ENCODE peak calls at places on chromosomes 12 and 14, in eight cellular contexts. H is sigmoid colon, U is breast epithelium, X is HCT116, A is prostate gland, S is GM23338, K is stomach, P is suprapubic skin. G is an unnamed sample.

GRCh38 chr12:26874501-26875296 is 41.7 kb upstream of the ITPR2 start:
- DNase-seq in X (no peak), K (no peak), A (no peak), U (no peak), P (no peak), S (no peak), H (no peak), G (peak)

GRCh38 chr12:12015073-12015685 is 55.6 kb upstream of the BCL2L14 start:
- DNase-seq in S (no peak), A (no peak), U (no peak), P (no peak), K (no peak), X (no peak), H (no peak), G (no peak)

GRCh38 chr12:56479625-56480024 is 8.3 kb downstream of the GLS2 start:
- DNase-seq in A (no peak), S (no peak), P (no peak), H (no peak), U (no peak), K (no peak), X (no peak), G (no peak)

GRCh38 chr14:79576434-79576833 is 634.9 kb downstream of the DIO2 start:
- DNase-seq in S (no peak), H (no peak), P (no peak), U (no peak), A (no peak), X (no peak), K (no peak), G (no peak)

GRCh38 chr12:122836027-122836921 is 1.0 kb downstream of the HIP1R start:
- DNase-seq in U (no peak), H (peak), X (no peak), P (peak), K (peak), S (peak), A (peak), G (peak)

GRCh38 chr14:65333926-65334687 is 78.4 kb upstream of the FUT8 start:
- DNase-seq in X (no peak), H (peak), U (peak), P (no peak), K (no peak), S (peak), A (no peak), G (no peak)

GRCh38 chr12:107110519-107110859 is 17.1 kb upstream of the CRY1 start:
- DNase-seq in H (no peak), U (no peak), X (no peak), S (no peak), P (no peak), K (no peak), A (no peak), G (no peak)

GRCh38 chr12:13250416-13250815 is 53.9 kb downstream of the EMP1 start:
- DNase-seq in A (no peak), X (peak), K (no peak), S (no peak), H (no peak), P (no peak), U (no peak), G (no peak)

GRCh38 chr12:57006809-57007475 is 596 bp upstream of the ZBTB39 start:
- DNase-seq in A (no peak), S (no peak), H (no peak), K (no peak), U (no peak), X (no peak), P (no peak), G (peak)

GRCh38 chr12:121089813-121090430 is 42.8 kb upstream of the P2RX7 start:
- DNase-seq in U (no peak), A (no peak), H (no peak), X (no peak), S (no peak), P (no peak), K (no peak), G (no peak)

GRCh38 chr12:49868952-49869815 is 26.3 kb upstream of the BCDIN3D start:
- DNase-seq in A (peak), K (peak), H (peak), U (peak), X (no peak), P (no peak), S (no peak), G (no peak)

GRCh38 chr12:99984271-99985128 is at the start of gene ANKS1B:
- DNase-seq in P (peak), K (peak), A (peak), S (peak), X (no peak), H (peak), U (peak), G (no peak)

GRCh38 chr12:26853303-26854027 is 20.5 kb upstream of the ITPR2 start:
- DNase-seq in A (peak), S (peak), P (peak), X (no peak), K (peak), U (peak), H (peak), G (peak)

GRCh38 chr12:86772688-86773087 is 516.5 kb upstream of the MGAT4C start:
- DNase-seq in X (no peak), H (no peak), U (no peak), S (no peak), K (no peak), P (no peak), A (no peak), G (no peak)

GRCh38 chr12:78167510-78167909 is 336.8 kb downstream of the NAV3 start:
- DNase-seq in K (no peak), U (no peak), P (no peak), H (no peak), S (no peak), X (no peak), A (no peak), G (no peak)

GRCh38 chr12:88371416-88372183 is 208.7 kb downstream of the KITLG start:
- DNase-seq in X (no peak), P (peak), U (no peak), A (no peak), H (no peak), S (no peak), K (no peak), G (no peak)

GRCh38 chr12:42759622-42760273 is 170.2 kb upstream of the PRICKLE1 start:
- DNase-seq in S (no peak), A (peak), X (no peak), K (peak), H (peak), P (peak), U (peak), G (no peak)

GRCh38 chr14:86221755-86222154 is 691.8 kb downstream of the FLRT2 start:
- DNase-seq in P (no peak), K (no peak), X (no peak), U (no peak), H (no peak), A (no peak), S (peak), G (no peak)

GRCh38 chr12:64826234-64826633 is 1.8 kb downstream of the TBC1D30 start:
- DNase-seq in A (peak), P (no peak), S (peak), X (no peak), K (peak), H (no peak), U (no peak), G (peak)

GRCh38 chr14:101065696-101066694 is 162.5 kb upstream of the RTL1 start:
- DNase-seq in S (no peak), X (no peak), U (peak), K (no peak), P (peak), A (no peak), H (peak), G (no peak)

GRCh38 chr12:48857278-48857994 is 5.5 kb upstream of the DDX23 start:
- DNase-seq in S (no peak), U (no peak), A (no peak), H (no peak), X (no peak), P (no peak), K (no peak), G (no peak)

GRCh38 chr12:627863-628805 is 35.1 kb downstream of the NINJ2 start:
- DNase-seq in S (no peak), X (no peak), H (no peak), P (no peak), U (no peak), A (no peak), K (no peak), G (no peak)

GRCh38 chr12:633731-634130 is 29.5 kb downstream of the NINJ2 start:
- DNase-seq in X (no peak), S (no peak), P (peak), U (no peak), K (no peak), H (no peak), A (no peak), G (no peak)

GRCh38 chr12:632102-632696 is 31.0 kb downstream of the NINJ2 start:
- DNase-seq in S (peak), A (peak), K (peak), P (peak), H (no peak), U (no peak), X (no peak), G (no peak)

GRCh38 chr12:627285-627684 is 36.0 kb downstream of the NINJ2 start:
- DNase-seq in U (no peak), P (no peak), X (no peak), K (no peak), A (no peak), S (no peak), H (no peak), G (no peak)

DNA sequence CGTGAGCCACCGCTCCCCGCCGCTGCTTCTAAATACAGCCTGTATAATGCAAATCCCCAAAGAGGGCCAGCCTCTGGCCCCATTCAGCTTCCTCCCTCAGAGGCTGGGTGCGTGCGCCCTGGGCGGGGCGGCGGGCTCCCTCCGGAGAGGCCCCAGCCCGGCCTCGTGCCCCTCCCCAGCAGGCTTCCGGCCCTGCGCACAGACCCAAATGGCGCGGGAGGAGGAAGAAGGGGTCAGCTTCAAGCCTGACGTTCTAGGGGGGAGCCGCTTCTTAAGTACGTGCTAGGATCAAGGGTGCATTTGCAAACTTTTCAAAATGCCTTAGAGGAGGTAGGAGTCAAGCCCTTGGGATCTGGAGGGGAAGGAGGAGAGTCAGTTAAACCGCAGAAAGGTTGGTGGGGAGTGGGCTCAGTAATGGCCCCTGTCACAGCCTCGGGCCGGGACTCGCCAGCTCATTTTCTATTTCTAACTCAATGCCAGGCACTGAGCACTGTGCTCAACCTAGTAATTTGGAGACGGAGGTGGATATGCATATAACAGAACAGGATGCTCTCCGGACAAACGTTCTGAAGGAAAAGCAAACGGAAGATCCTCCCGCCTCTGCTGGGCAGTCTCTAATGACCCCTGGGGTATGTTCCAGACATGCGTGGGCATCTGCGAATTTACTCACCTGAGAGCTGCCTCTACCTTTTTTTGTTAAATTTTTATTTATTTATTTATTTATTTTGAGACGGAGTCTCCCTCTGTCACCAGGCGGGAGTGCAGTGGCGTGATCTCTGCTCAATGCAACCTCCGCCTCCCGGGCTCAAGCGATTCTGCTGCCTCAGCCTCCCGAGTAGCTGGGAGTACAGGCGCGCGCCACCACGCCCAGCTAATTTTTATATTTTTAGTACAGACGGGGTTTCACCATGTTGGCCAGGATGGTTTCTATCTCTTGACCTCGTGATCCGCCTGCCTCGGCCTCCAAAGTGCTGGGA is 32.3 kb downstream of the NINJ2 start:
- DNase-seq in X (no peak), U (no peak), A (no peak), S (peak), P (peak), H (peak), K (peak), G (peak)
- TF ChIP-seq POLR2AphosphoS5 in X (no peak), U (no peak), A (no peak), S (no peak), P (no peak), H (peak), K (no peak), G (peak)

DNA sequence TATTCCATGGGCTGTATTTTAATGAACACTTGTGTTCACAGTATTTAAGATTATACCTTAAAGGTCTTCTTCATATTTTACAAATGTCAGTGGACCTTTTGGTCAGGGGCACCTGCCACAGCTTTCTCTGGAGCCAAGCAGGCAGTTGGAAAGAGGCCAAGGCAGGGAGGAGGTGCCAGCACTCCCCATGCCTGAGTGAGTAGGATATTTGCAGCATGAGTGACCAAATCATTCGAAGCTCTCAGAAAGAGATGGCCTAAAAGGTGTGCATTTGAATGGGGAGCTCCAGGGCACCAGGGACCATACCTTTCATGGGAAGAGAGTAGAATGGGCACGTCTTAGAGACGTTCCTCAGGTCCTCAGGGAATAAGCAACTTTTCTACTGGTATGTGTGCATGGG is 121.6 kb downstream of the GPR135 start:
- DNase-seq in X (no peak), A (no peak), P (no peak), U (no peak), S (no peak), H (no peak), K (no peak), G (no peak)
- TF ChIP-seq POLR2AphosphoS5 in X (no peak), A (no peak), P (no peak), U (no peak), S (no peak), H (no peak), K (no peak), G (no peak)

GRCh38 chr14:61621444-61621843 is 73.9 kb upstream of the HIF1A start:
- DNase-seq in S (no peak), K (no peak), H (no peak), X (no peak), U (no peak), A (no peak), P (no peak), G (no peak)
- TF ChIP-seq POLR2AphosphoS5 in S (no peak), K (no peak), H (no peak), X (no peak), U (no peak), A (no peak), P (no peak), G (no peak)

GRCh38 chr12:18368594-18368993 is 107.3 kb downstream of the PIK3C2G start:
- DNase-seq in H (no peak), U (no peak), K (no peak), S (no peak), P (no peak), A (no peak), X (no peak), G (no peak)

GRCh38 chr12:18375131-18375530 is 113.8 kb downstream of the PIK3C2G start:
- DNase-seq in K (no peak), S (no peak), P (no peak), A (no peak), H (no peak), X (no peak), U (no peak), G (no peak)

GRCh38 chr12:18375583-18375982 is 114.3 kb downstream of the PIK3C2G start:
- DNase-seq in A (no peak), H (no peak), S (no peak), X (no peak), U (no peak), P (no peak), K (no peak), G (no peak)

DNA sequence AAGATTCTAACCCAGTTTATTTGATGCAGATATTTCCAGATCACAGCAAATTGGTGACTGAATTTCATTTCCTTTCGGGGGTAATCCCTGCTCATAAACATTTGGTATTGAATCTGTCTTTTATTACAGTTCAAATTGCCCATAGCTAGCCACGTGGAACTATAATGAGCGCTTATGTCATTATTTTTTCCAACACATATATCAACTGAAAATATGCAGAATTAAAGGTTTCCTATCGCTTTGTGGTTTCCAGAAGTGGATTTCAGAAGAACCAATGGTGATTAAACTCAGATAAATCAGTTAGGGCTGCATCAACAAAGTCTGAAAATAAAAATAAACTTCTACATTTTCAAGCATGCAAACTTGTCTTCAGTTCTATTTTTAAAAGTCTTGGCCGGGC is 111.9 kb downstream of the PIK3C2G start:
- DNase-seq in U (no peak), A (no peak), K (no peak), S (no peak), H (no peak), X (no peak), P (no peak), G (no peak)
- TF ChIP-seq POLR2AphosphoS5 in U (no peak), A (no peak), K (no peak), S (no peak), H (no peak), X (no peak), P (no peak), G (no peak)

GRCh38 chr14:21258194-21258888 is 10.9 kb downstream of the HNRNPC start:
- DNase-seq in X (no peak), A (no peak), P (no peak), H (no peak), K (no peak), S (no peak), U (no peak), G (no peak)
- TF ChIP-seq POLR2AphosphoS5 in X (no peak), A (no peak), P (no peak), H (no peak), K (no peak), S (no peak), U (no peak), G (no peak)

DNA sequence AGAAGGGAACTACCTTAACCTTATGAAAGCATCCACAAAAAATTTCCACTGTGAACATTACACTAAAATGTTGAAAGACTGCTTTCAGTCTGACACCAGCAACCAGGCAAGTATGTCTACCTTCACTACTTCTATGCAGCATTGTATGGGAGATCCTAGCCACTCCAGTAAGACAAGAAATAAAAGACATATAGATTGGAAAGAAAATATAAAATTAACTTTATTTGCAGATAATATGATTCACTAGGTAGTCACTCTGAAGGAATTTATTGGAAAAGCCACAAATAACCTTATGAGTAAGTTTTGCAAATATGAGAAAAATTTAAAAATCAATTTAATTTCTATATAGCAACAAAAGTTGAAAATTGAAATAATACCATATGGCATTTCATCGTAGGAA is 172.0 kb downstream of the RERGL start:
- DNase-seq in S (no peak), A (no peak), X (no peak), U (no peak), K (no peak), P (no peak), H (no peak), G (no peak)
- TF ChIP-seq POLR2AphosphoS5 in S (no peak), A (no peak), X (no peak), U (no peak), K (no peak), P (no peak), H (no peak), G (no peak)

GRCh38 chr12:113180333-113180732 is 4.9 kb downstream of the DDX54 start:
- DNase-seq in A (no peak), P (no peak), S (no peak), X (no peak), U (no peak), K (no peak), H (no peak), G (no peak)
- TF ChIP-seq POLR2AphosphoS5 in A (no peak), P (no peak), S (no peak), X (no peak), U (no peak), K (no peak), H (no peak), G (no peak)

GRCh38 chr12:62466596-62467411 is at the start of gene MON2:
- DNase-seq in P (peak), X (peak), U (peak), H (peak), A (peak), K (peak), S (peak), G (peak)
- TF ChIP-seq POLR2AphosphoS5 in P (no peak), X (peak), U (peak), H (peak), A (peak), K (peak), S (peak), G (peak)

GRCh38 chr14:20546877-20547276 is 14.0 kb downstream of the RNASE9 start:
- DNase-seq in A (no peak), P (no peak), S (no peak), H (no peak), K (no peak), X (no peak), U (no peak), G (no peak)
- TF ChIP-seq POLR2AphosphoS5 in A (no peak), P (no peak), S (no peak), H (no peak), K (no peak), X (no peak), U (no peak), G (no peak)

GRCh38 chr12:53103860-53104305 is 597 bp downstream of the SOAT2 start:
- DNase-seq in U (no peak), S (no peak), H (no peak), P (peak), A (no peak), X (no peak), K (no peak), G (peak)
- TF ChIP-seq POLR2AphosphoS5 in U (no peak), S (no peak), H (no peak), P (no peak), A (no peak), X (no peak), K (no peak), G (peak)

G was measured in HL-60.